ENCODE peak calls at places on chromosomes 1 and 21, in four cellular contexts. One of them, this sample, is unnamed.

GRCh38 chr1:204647114-204647804 is 38.3 kb downstream of the LRRN2 start:
- DNase-seq in hepatocyte: peak; percentile 74
- DNase-seq in HCT116: peak; percentile 44
- DNase-seq in mesendoderm: peak; percentile 92
- DNase-seq in this sample: peak; percentile 55

GRCh38 chr1:200998323-200998722 is 25.2 kb downstream of the KIF21B start:
- DNase-seq in mesendoderm: no peak
- DNase-seq in hepatocyte: no peak
- DNase-seq in HCT116: no peak
- DNase-seq in this sample: no peak

GRCh38 chr1:204296431-204296988 is 63.2 kb downstream of the PLEKHA6 start:
- DNase-seq in mesendoderm: no peak
- DNase-seq in HCT116: no peak
- DNase-seq in hepatocyte: no peak
- DNase-seq in this sample: no peak

GRCh38 chr1:85606414-85606800 is 25.8 kb downstream of the CCN1 start:
- DNase-seq in hepatocyte: no peak
- DNase-seq in HCT116: no peak
- DNase-seq in mesendoderm: peak; percentile 43
- DNase-seq in this sample: no peak

GRCh38 chr1:217032715-217033367 is 309.6 kb upstream of the ESRRG start:
- DNase-seq in hepatocyte: no peak
- DNase-seq in mesendoderm: no peak
- DNase-seq in HCT116: no peak
- DNase-seq in this sample: no peak

GRCh38 chr21:42525228-42525604 is 11.6 kb downstream of the SLC37A1 start:
- DNase-seq in HCT116: no peak
- DNase-seq in mesendoderm: peak; percentile 49
- DNase-seq in hepatocyte: peak; percentile 48
- DNase-seq in this sample: no peak

GRCh38 chr1:36652011-36652410 is 169.3 kb upstream of the CSF3R start:
- DNase-seq in hepatocyte: no peak
- DNase-seq in HCT116: no peak
- DNase-seq in mesendoderm: no peak
- DNase-seq in this sample: no peak

GRCh38 chr1:165965857-165966256 is 138.4 kb downstream of the UCK2 start:
- DNase-seq in hepatocyte: no peak
- DNase-seq in mesendoderm: no peak
- DNase-seq in HCT116: no peak
- DNase-seq in this sample: no peak

GRCh38 chr1:71770121-71770520 is 512.2 kb downstream of the NEGR1 start:
- DNase-seq in mesendoderm: no peak
- DNase-seq in hepatocyte: no peak
- DNase-seq in HCT116: no peak
- DNase-seq in this sample: no peak

GRCh38 chr21:39373634-39374033 is 24.7 kb upstream of the HMGN1 start:
- DNase-seq in mesendoderm: peak; percentile 66
- DNase-seq in hepatocyte: peak; percentile 69
- DNase-seq in HCT116: no peak
- DNase-seq in this sample: peak; percentile 56

GRCh38 chr1:115158181-115158580 is 68.9 kb upstream of the TSPAN2 start:
- DNase-seq in hepatocyte: no peak
- DNase-seq in mesendoderm: no peak
- DNase-seq in HCT116: no peak
- DNase-seq in this sample: no peak

GRCh38 chr1:61083014-61083798 is 845 bp downstream of the NFIA start:
- DNase-seq in HCT116: no peak
- DNase-seq in hepatocyte: peak; percentile 34
- DNase-seq in mesendoderm: no peak
- DNase-seq in this sample: no peak

GRCh38 chr1:100700586-100700985 is 19.0 kb upstream of the VCAM1 start:
- DNase-seq in mesendoderm: no peak
- DNase-seq in hepatocyte: no peak
- DNase-seq in HCT116: no peak
- DNase-seq in this sample: no peak

GRCh38 chr1:203028784-203029553 is 2.7 kb downstream of the PPFIA4 start:
- DNase-seq in hepatocyte: no peak
- DNase-seq in mesendoderm: peak; percentile 24
- DNase-seq in HCT116: no peak
- DNase-seq in this sample: no peak

GRCh38 chr1:125086611-125087010 is 3901.8 kb downstream of the SRGAP2C start:
- DNase-seq in mesendoderm: no peak
- DNase-seq in hepatocyte: no peak
- DNase-seq in HCT116: no peak
- DNase-seq in this sample: no peak

GRCh38 chr1:171217658-171218443 is 30.4 kb upstream of the FMO1 start:
- DNase-seq in HCT116: no peak
- DNase-seq in mesendoderm: no peak
- DNase-seq in hepatocyte: no peak
- DNase-seq in this sample: no peak

GRCh38 chr21:34846601-34847112 is 177.9 kb downstream of the CLIC6 start:
- DNase-seq in hepatocyte: peak; percentile 58
- DNase-seq in mesendoderm: peak; percentile 67
- DNase-seq in HCT116: peak; percentile 61
- DNase-seq in this sample: no peak

GRCh38 chr21:26554365-26554764 is 18.7 kb downstream of the CYYR1 start:
- DNase-seq in hepatocyte: no peak
- DNase-seq in HCT116: no peak
- DNase-seq in mesendoderm: no peak
- DNase-seq in this sample: no peak

GRCh38 chr1:64969305-64970066 is 3.1 kb upstream of the JAK1 start:
- DNase-seq in hepatocyte: no peak
- DNase-seq in HCT116: no peak
- DNase-seq in mesendoderm: no peak
- DNase-seq in this sample: no peak

GRCh38 chr1:183982172-183982963 is 55.2 kb downstream of the COLGALT2 start:
- DNase-seq in hepatocyte: no peak
- DNase-seq in mesendoderm: no peak
- DNase-seq in HCT116: no peak
- DNase-seq in this sample: no peak

GRCh38 chr1:41006942-41007865 is 14.3 kb downstream of the SLFNL1 start:
- DNase-seq in HCT116: no peak
- DNase-seq in hepatocyte: no peak
- DNase-seq in mesendoderm: no peak
- DNase-seq in this sample: no peak

GRCh38 chr1:183694035-183694434 is 40.9 kb upstream of the APOBEC4 start:
- DNase-seq in mesendoderm: no peak
- DNase-seq in HCT116: no peak
- DNase-seq in hepatocyte: no peak
- DNase-seq in this sample: no peak

GRCh38 chr1:173479649-173480048 is 2.5 kb downstream of the PRDX6 start:
- DNase-seq in HCT116: no peak
- DNase-seq in mesendoderm: no peak
- DNase-seq in hepatocyte: peak; percentile 13
- DNase-seq in this sample: no peak
- H3K4me3 ChIP-seq in HCT116: no peak overlapping the region
- H3K4me3 ChIP-seq in mesendoderm: peak overlapping the region; percentile 5
- H3K4me3 ChIP-seq in hepatocyte: peak overlapping the region; percentile 24
- H3K4me3 ChIP-seq in this sample: no peak overlapping the region

DNA sequence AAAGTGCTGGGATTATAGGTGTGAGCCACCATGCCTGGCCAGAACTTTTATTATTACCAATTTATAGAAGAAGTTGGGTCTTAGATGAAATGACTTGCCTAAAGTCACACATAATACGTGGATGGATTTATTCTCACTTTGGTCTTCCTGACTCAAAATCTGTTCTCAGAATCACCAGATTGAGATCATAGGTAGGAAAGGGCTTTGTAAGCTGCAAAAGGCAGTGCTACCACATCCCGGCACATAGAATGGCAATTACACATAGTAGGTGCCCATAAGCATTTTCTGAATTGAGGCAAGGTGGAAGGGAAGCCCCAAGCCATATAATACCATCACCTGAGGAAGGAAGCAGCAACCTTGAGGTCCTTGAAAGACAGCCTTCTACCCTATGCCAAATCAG is 8.2 kb upstream of the CAPZB start:
- DNase-seq in mesendoderm: no peak
- DNase-seq in hepatocyte: no peak
- DNase-seq in HCT116: no peak
- DNase-seq in this sample: no peak
- H3K4me3 ChIP-seq in mesendoderm: no peak overlapping the region
- H3K4me3 ChIP-seq in hepatocyte: no peak overlapping the region
- H3K4me3 ChIP-seq in HCT116: no peak overlapping the region
- H3K4me3 ChIP-seq in this sample: no peak overlapping the region

GRCh38 chr1:27357281-27358037 is 9.3 kb downstream of the MAP3K6 start:
- DNase-seq in HCT116: no peak
- DNase-seq in mesendoderm: peak; percentile 85
- DNase-seq in hepatocyte: peak; percentile 77
- DNase-seq in this sample: peak; percentile 50
- H3K4me3 ChIP-seq in HCT116: no peak overlapping the region
- H3K4me3 ChIP-seq in mesendoderm: no peak overlapping the region
- H3K4me3 ChIP-seq in hepatocyte: no peak overlapping the region
- H3K4me3 ChIP-seq in this sample: no peak overlapping the region

DNA sequence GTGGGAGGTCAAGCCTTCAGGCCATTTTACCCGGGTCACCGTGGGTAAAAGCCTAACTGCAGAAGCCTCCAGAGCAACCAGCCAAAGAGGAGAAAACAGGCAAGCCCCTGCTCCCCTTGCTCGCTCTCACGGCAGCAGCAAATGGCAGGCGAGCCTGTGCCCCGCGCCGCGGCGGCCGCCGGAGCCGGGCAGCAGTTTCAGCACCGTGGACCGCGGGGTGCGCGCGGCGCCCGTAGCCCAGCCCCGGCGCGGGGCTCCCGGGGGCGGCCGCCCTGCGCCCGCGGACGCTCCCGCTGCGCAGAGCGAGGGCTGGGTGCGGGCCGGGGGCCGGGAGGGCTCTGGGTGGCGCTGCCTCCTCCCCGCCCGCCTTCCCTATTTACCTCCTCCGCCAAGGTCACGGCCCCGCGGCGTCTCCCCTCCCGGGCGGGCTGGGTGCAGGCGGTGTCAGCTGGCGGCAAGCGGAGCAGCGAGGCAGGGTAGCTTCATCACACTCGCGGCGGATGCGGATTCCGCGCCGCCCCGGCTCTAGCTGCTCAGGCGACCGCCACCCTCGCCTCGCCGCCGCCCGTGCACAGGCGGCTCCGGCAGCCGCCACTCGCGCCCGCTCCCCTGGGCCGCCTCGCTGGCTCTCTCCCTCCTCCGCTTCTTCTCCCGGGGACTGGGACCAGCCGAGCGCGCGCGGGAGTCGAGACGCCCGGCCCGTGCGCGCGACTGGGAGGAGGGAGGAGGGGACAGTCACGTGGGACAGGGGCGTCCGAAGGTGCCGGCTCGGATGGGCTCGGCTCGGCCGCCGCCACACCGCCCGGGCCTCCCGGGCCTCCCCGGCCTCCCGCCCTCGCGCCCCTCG is at the start of gene RGS7:
- DNase-seq in hepatocyte: peak; percentile 86
- DNase-seq in HCT116: no peak
- DNase-seq in mesendoderm: peak; percentile 73
- DNase-seq in this sample: peak; percentile 60
- H3K4me3 ChIP-seq in hepatocyte: peak within 1 kb of the TSS; percentile 67
- H3K4me3 ChIP-seq in HCT116: no peak within 1 kb of the TSS
- H3K4me3 ChIP-seq in mesendoderm: peak within 1 kb of the TSS; percentile 30
- H3K4me3 ChIP-seq in this sample: peak within 1 kb of the TSS; percentile 50

GRCh38 chr1:12369258-12369657 is 139.4 kb downstream of the VPS13D start:
- DNase-seq in hepatocyte: no peak
- DNase-seq in HCT116: no peak
- DNase-seq in mesendoderm: no peak
- DNase-seq in this sample: no peak
- H3K4me3 ChIP-seq in hepatocyte: no peak overlapping the region
- H3K4me3 ChIP-seq in HCT116: no peak overlapping the region
- H3K4me3 ChIP-seq in mesendoderm: no peak overlapping the region
- H3K4me3 ChIP-seq in this sample: no peak overlapping the region

DNA sequence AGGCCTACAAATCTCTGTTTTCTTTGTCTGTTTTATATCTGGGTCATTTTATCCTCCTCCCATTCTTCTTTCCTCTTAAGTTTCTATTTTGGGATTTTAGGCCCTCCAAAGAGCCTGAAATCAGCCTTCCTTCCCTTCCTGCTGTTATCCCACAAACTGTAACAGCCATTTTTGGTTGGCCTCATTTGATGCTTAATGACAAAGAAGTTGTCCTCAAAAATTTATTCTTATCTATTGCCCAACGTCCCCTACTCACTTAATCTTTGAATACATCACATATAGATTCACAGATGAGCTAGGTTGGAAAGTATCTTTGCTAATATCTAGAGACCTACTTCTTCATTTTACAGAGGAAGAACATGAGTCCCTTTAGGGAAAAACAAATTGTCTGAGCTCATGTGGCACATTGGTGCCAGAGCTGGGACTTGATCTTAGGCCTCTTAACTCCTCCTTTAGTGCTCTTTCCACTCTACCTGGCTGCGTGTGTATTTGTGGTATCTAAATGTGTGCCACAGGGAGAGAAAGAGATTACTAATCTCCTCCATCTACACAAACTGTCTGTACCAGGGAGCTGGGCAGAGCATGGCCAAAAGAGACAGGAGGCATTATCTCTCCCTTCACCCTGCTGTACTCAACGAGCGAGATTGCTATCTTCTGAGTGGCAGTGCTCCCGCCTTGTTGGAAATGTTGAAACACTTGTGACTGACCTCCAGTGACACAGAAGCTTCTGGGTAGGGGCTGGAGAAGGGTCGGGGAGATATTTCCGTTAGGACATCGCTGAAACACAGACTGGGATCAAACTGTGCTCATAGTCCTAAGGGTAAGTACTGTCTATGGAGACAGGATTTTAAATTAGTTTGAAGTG is 30.1 kb downstream of the RHEX start:
- DNase-seq in HCT116: no peak
- DNase-seq in mesendoderm: no peak
- DNase-seq in hepatocyte: no peak
- DNase-seq in this sample: no peak
- H3K4me3 ChIP-seq in HCT116: no peak overlapping the region
- H3K4me3 ChIP-seq in mesendoderm: no peak overlapping the region
- H3K4me3 ChIP-seq in hepatocyte: no peak overlapping the region
- H3K4me3 ChIP-seq in this sample: no peak overlapping the region

GRCh38 chr1:16151200-16151708 is 4.6 kb downstream of the EPHA2 start:
- DNase-seq in mesendoderm: no peak
- DNase-seq in HCT116: no peak
- DNase-seq in hepatocyte: no peak
- DNase-seq in this sample: no peak

GRCh38 chr1:16152521-16153087 is 3.3 kb downstream of the EPHA2 start:
- DNase-seq in hepatocyte: peak; percentile 53
- DNase-seq in mesendoderm: no peak
- DNase-seq in HCT116: no peak
- DNase-seq in this sample: no peak

GRCh38 chr1:16153999-16154673 is 1.7 kb downstream of the EPHA2 start:
- DNase-seq in hepatocyte: no peak
- DNase-seq in HCT116: no peak
- DNase-seq in mesendoderm: no peak
- DNase-seq in this sample: no peak

GRCh38 chr1:16151985-16152384 is 3.9 kb downstream of the EPHA2 start:
- DNase-seq in hepatocyte: no peak
- DNase-seq in mesendoderm: no peak
- DNase-seq in HCT116: no peak
- DNase-seq in this sample: no peak

GRCh38 chr1:16153110-16153998 is 2.5 kb downstream of the EPHA2 start:
- DNase-seq in HCT116: no peak
- DNase-seq in mesendoderm: no peak
- DNase-seq in hepatocyte: no peak
- DNase-seq in this sample: no peak
- H3K4me3 ChIP-seq in HCT116: peak overlapping the region; percentile 93
- H3K4me3 ChIP-seq in mesendoderm: peak overlapping the region; percentile 93
- H3K4me3 ChIP-seq in hepatocyte: peak overlapping the region; percentile 42
- H3K4me3 ChIP-seq in this sample: peak overlapping the region; percentile 84